ENCODE peak calls at places on chromosome 1, in six cellular contexts. C, N, Q, K, U and H are unnamed samples.

GRCh38 chr1:93919780-93920179 is 10.6 kb upstream of the GCLM start:
- DNase-seq in C (no peak), Q (no peak), K (no peak), N (no peak), U (no peak), H (no peak)

GRCh38 chr1:226444901-226445300 is 37.0 kb upstream of the PARP1 start:
- DNase-seq in N (no peak), Q (no peak), C (no peak), K (no peak), U (no peak), H (no peak)

GRCh38 chr1:87950369-87950768 is 621.7 kb downstream of the LMO4 start:
- DNase-seq in Q (no peak), C (no peak), K (no peak), U (no peak), N (no peak), H (no peak)

GRCh38 chr1:17046043-17046657 is 7.7 kb downstream of the SDHB start:
- DNase-seq in Q (no peak), K (no peak), C (peak; percentile 81), N (no peak), U (peak; percentile 69), H (peak; percentile 7)

GRCh38 chr1:39282537-39283216 is 78.2 kb downstream of the MACF1 start:
- DNase-seq in N (no peak), Q (no peak), C (no peak), K (no peak), U (no peak), H (no peak)

GRCh38 chr1:87940410-87940809 is 611.7 kb downstream of the LMO4 start:
- DNase-seq in Q (no peak), U (no peak), N (no peak), C (no peak), K (no peak), H (peak; percentile 13)

GRCh38 chr1:34113362-34113761 is 51.7 kb downstream of the CSMD2 start:
- DNase-seq in C (no peak), N (no peak), Q (no peak), K (no peak), U (no peak), H (no peak)

GRCh38 chr1:61192666-61193325 is 110.4 kb downstream of the NFIA start:
- DNase-seq in C (no peak), U (no peak), N (no peak), Q (no peak), K (no peak), H (no peak)

GRCh38 chr1:11893907-11894251 is 32.3 kb downstream of the KIAA2013 start:
- DNase-seq in C (peak; percentile 49), N (no peak), Q (peak; percentile 76), K (no peak), U (peak; percentile 83), H (no peak)

GRCh38 chr1:1943834-1944570 is 24.9 kb upstream of the TMEM52 start:
- DNase-seq in U (peak; percentile 84), C (peak; percentile 66), N (no peak), K (peak; percentile 9), Q (peak; percentile 87), H (no peak)

GRCh38 chr1:89999628-90000027 is 4.7 kb downstream of the ZNF326 start:
- DNase-seq in N (no peak), K (no peak), U (no peak), Q (no peak), C (no peak), H (no peak)

GRCh38 chr1:29245876-29246275 is 9.6 kb downstream of the PTPRU start:
- DNase-seq in K (no peak), Q (no peak), U (peak; percentile 59), C (peak; percentile 22), N (no peak), H (no peak)

GRCh38 chr1:150778409-150778808 is 12.8 kb upstream of the CTSS start:
- DNase-seq in C (no peak), K (no peak), U (no peak), N (no peak), Q (no peak), H (no peak)

GRCh38 chr1:6419397-6419802 is 319 bp downstream of the HES2 start:
- DNase-seq in C (no peak), U (no peak), Q (no peak), K (no peak), N (no peak), H (no peak)

GRCh38 chr1:59499273-59499955 is 202.5 kb downstream of the FGGY start:
- DNase-seq in K (no peak), Q (no peak), C (no peak), U (no peak), N (no peak), H (no peak)

GRCh38 chr1:53869454-53870117 is 20.0 kb downstream of the YIPF1 start:
- DNase-seq in C (no peak), Q (no peak), N (no peak), K (no peak), U (no peak), H (no peak)

GRCh38 chr1:171802207-171802606 is 20.7 kb downstream of the METTL13 start:
- DNase-seq in Q (no peak), C (no peak), U (no peak), N (no peak), K (no peak), H (no peak)

GRCh38 chr1:201336711-201337450 is 40.6 kb downstream of the TNNT2 start:
- DNase-seq in K (no peak), Q (no peak), U (no peak), N (no peak), C (no peak), H (no peak)